ENCODE peak calls at places on chromosomes 2 and 18, in four cellular contexts. One of them, this sample, is unnamed.

GRCh38 chr18:32093523-32093922 is 1.8 kb downstream of the RNF138 start:
- DNase-seq in IMR-90: peak
- DNase-seq in K562: peak
- DNase-seq in GM12878: no peak
- DNase-seq in this sample: peak

GRCh38 chr2:238162516-238163441 is 4.0 kb downstream of the ERFE start:
- DNase-seq in IMR-90: no peak
- DNase-seq in K562: no peak
- DNase-seq in GM12878: no peak
- DNase-seq in this sample: no peak

GRCh38 chr2:204479557-204479956 is 65.7 kb upstream of the PARD3B start:
- DNase-seq in IMR-90: peak
- DNase-seq in K562: no peak
- DNase-seq in GM12878: no peak
- DNase-seq in this sample: peak

GRCh38 chr2:8009010-8009597 is 672.8 kb upstream of the ID2 start:
- DNase-seq in IMR-90: peak
- DNase-seq in K562: peak
- DNase-seq in GM12878: no peak
- DNase-seq in this sample: no peak

GRCh38 chr2:37224063-37224462 is 7.3 kb downstream of the CEBPZ start:
- DNase-seq in IMR-90: no peak
- DNase-seq in K562: no peak
- DNase-seq in GM12878: no peak
- DNase-seq in this sample: no peak

GRCh38 chr2:178650554-178650953 is 156.7 kb downstream of the TTN start:
- DNase-seq in IMR-90: no peak
- DNase-seq in K562: no peak
- DNase-seq in GM12878: no peak
- DNase-seq in this sample: no peak

GRCh38 chr2:227248876-227249275 is 76.2 kb upstream of the MFF start:
- DNase-seq in IMR-90: no peak
- DNase-seq in K562: no peak
- DNase-seq in GM12878: no peak
- DNase-seq in this sample: no peak

GRCh38 chr2:29114841-29115609 is at the start of gene CLIP4:
- DNase-seq in IMR-90: peak
- DNase-seq in K562: no peak
- DNase-seq in GM12878: no peak
- DNase-seq in this sample: peak

GRCh38 chr2:227821043-227821942 is 7.7 kb downstream of the CCL20 start:
- DNase-seq in IMR-90: no peak
- DNase-seq in K562: no peak
- DNase-seq in GM12878: no peak
- DNase-seq in this sample: peak

GRCh38 chr2:197452754-197453122 is 614 bp upstream of the COQ10B start:
- DNase-seq in IMR-90: no peak
- DNase-seq in K562: no peak
- DNase-seq in GM12878: no peak
- DNase-seq in this sample: no peak

GRCh38 chr2:159146930-159147666 is 139.4 kb downstream of the WDSUB1 start:
- DNase-seq in IMR-90: no peak
- DNase-seq in K562: no peak
- DNase-seq in GM12878: no peak
- DNase-seq in this sample: no peak

GRCh38 chr2:174076040-174076439 is 110.9 kb upstream of the SP3 start:
- DNase-seq in IMR-90: peak
- DNase-seq in K562: no peak
- DNase-seq in GM12878: no peak
- DNase-seq in this sample: no peak

GRCh38 chr2:18987592-18988073 is 370.8 kb downstream of the OSR1 start:
- DNase-seq in IMR-90: peak
- DNase-seq in K562: peak
- DNase-seq in GM12878: no peak
- DNase-seq in this sample: peak
- TF ChIP-seq ELK1 in IMR-90: no peak
- TF ChIP-seq ELK1 in K562: no peak
- TF ChIP-seq ELK1 in GM12878: no peak
- TF ChIP-seq ELK1 in this sample: no peak

GRCh38 chr2:64769392-64770044 is 115.8 kb upstream of the SERTAD2 start:
- DNase-seq in IMR-90: no peak
- DNase-seq in K562: no peak
- DNase-seq in GM12878: no peak
- DNase-seq in this sample: no peak
- TF ChIP-seq ELK1 in IMR-90: no peak
- TF ChIP-seq ELK1 in K562: no peak
- TF ChIP-seq ELK1 in GM12878: no peak
- TF ChIP-seq ELK1 in this sample: no peak

DNA sequence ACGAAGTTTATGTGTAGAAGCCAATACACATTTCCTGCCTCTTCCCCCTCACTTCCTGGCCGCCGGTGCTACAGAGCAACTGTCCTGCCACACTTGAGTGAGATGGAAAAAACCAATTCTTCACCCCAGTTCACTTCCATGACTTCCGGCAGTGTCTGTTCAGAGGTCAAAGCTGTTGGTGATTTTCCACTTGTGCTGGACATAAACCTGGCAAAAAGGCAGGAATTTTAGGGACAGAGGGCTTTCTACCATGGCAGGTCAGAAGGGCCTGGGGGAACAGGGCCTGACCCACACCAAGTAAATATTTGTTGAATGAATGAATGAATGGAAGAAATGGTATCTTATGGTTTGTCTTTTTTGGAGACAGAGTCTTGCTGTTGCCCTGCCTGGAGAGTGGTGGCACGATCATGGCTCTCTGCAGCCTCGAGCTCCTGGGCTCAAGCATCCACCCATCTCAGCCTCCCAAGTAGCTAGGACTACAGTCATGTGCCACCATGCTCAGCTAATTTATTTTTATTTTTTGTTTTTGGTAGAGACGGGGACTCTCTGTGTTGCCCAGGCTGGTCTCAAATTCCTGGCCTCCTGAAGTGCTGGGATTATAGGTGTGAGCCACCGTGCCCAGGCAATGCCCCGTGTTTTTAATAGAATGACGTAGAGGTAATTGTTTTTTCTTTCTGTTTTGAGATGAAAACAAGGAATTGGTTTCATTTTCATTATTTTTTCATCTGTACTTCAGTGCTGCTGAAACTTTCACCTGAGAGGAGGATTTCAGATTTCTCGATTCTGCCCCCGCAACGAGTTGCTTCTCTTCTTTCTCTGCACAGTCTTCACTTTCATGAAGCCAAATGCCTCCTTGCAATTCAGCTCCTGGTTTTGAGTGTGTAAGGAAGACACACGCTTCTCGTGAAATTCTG is 48.0 kb upstream of the LPIN2 start:
- DNase-seq in IMR-90: no peak
- DNase-seq in K562: no peak
- DNase-seq in GM12878: no peak
- DNase-seq in this sample: no peak
- TF ChIP-seq ELK1 in IMR-90: no peak
- TF ChIP-seq ELK1 in K562: no peak
- TF ChIP-seq ELK1 in GM12878: no peak
- TF ChIP-seq ELK1 in this sample: no peak

DNA sequence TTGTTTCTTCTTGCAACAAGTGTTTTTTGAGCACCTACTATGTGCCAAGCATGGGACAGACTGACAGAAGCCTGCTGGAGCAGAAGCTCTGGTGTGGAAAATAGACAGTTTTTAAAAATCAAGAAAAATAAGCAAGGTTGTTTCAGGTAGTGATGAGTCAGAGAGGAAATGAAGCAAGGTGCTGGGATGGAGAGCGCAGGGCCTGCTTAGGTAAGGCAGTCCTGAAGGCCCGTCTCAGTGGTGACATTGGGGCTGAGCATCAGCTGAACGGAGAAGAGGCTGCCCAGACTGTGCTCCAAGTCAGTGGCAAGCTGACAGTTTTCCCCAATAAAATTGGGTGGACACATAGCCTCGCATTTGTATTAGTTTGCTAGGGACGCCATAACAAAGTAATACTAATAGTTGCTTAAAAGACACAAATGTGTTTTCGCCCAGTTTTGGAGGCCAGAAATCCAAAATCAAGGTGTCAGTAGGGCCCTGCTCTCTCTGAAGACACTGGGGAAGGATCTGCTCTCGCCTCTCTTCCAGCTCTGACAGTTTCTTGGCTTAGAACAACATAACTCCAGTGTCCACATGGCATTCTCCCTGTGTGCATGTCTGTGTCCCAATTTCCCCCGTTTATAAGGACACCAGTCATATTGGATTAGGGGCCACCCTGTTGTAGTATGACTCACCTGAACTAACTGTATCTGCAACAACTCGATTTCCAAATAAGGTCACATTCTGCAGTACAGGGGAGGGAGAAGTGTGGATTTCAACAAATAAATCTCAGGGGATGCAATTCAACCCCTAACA is 263.4 kb downstream of the SS18 start:
- DNase-seq in IMR-90: no peak
- DNase-seq in K562: no peak
- DNase-seq in GM12878: no peak
- DNase-seq in this sample: no peak
- TF ChIP-seq ELK1 in IMR-90: no peak
- TF ChIP-seq ELK1 in K562: no peak
- TF ChIP-seq ELK1 in GM12878: no peak
- TF ChIP-seq ELK1 in this sample: no peak

GRCh38 chr2:170276056-170276455 is 98.1 kb downstream of the MYO3B start:
- DNase-seq in IMR-90: no peak
- DNase-seq in K562: no peak
- DNase-seq in GM12878: no peak
- DNase-seq in this sample: no peak
- TF ChIP-seq ELK1 in IMR-90: no peak
- TF ChIP-seq ELK1 in K562: no peak
- TF ChIP-seq ELK1 in GM12878: no peak
- TF ChIP-seq ELK1 in this sample: no peak

GRCh38 chr2:134790487-134790886 is 47.9 kb upstream of the ACMSD start:
- DNase-seq in IMR-90: no peak
- DNase-seq in K562: peak
- DNase-seq in GM12878: no peak
- DNase-seq in this sample: no peak
- TF ChIP-seq ELK1 in IMR-90: no peak
- TF ChIP-seq ELK1 in K562: no peak
- TF ChIP-seq ELK1 in GM12878: no peak
- TF ChIP-seq ELK1 in this sample: no peak

DNA sequence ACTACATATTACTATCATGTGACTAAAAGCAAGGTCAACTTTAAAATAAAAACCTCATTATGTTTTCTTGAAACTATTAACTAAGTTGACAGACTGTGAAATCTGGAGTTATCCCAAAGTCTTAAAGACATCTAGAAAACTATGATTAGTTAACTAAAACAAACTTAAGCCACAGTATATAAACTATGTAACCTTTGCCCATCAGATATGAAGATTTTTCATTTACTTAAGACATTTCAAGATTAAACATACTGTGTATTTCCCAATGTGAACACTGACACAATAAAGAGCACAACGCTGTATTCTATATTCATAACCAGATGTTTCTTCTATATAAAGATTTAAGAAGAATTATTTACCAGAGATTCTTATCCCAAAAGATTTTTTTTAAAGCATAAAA is 33.5 kb upstream of the CACNB4 start:
- DNase-seq in IMR-90: peak
- DNase-seq in K562: no peak
- DNase-seq in GM12878: no peak
- DNase-seq in this sample: no peak
- TF ChIP-seq ELK1 in IMR-90: no peak
- TF ChIP-seq ELK1 in K562: no peak
- TF ChIP-seq ELK1 in GM12878: no peak
- TF ChIP-seq ELK1 in this sample: no peak

DNA sequence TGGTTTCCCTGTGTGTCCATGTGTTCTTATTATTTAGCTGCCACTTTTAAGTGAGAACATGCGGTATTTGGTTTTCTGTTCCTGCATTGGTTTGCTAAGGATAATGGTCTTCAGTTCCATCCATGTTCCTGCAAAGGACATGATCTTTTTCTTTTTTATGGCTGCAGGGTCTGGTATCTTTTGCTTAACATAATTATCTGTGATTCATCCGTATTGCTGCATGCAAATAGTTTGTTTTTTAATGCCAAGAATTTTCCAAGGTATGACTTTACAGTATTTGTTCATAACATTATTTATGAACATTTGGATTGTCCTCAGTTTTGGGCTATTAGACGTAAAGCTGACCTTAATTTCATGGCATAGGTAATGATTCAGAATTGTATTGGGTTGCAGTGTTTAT is 17.8 kb downstream of the GIGYF2 start:
- DNase-seq in IMR-90: peak
- DNase-seq in K562: no peak
- DNase-seq in GM12878: no peak
- DNase-seq in this sample: no peak
- TF ChIP-seq ELK1 in IMR-90: no peak
- TF ChIP-seq ELK1 in K562: no peak
- TF ChIP-seq ELK1 in GM12878: no peak
- TF ChIP-seq ELK1 in this sample: no peak

This sample was measured in A549.